ENCODE peak calls at places on chromosome 1, in five cellular contexts. V is posterior vena cava, Z is Right ventricle myocardium superior, W is endodermal cell, B is brain microvascular endothelial cell. N is an unnamed sample.

GRCh38 chr1:186977266-186977957 is 148.7 kb downstream of the PLA2G4A start:
- DNase-seq in V (no peak), Z (no peak), W (no peak), B (no peak), N (no peak)

GRCh38 chr1:238832106-238832505 is 554.3 kb upstream of the CHRM3 start:
- DNase-seq in V (no peak), Z (no peak), W (no peak), B (no peak), N (no peak)

GRCh38 chr1:200118779-200119505 is 91.4 kb downstream of the NR5A2 start:
- DNase-seq in V (no peak), Z (no peak), W (no peak), B (no peak), N (no peak)

GRCh38 chr1:81547912-81548303 is 252.8 kb upstream of the ADGRL2 start:
- DNase-seq in V (no peak), Z (no peak), W (no peak), B (no peak), N (no peak)

GRCh38 chr1:16944038-16944437 is 22.3 kb downstream of the CROCC start:
- DNase-seq in V (no peak), Z (no peak), W (no peak), B (no peak), N (no peak)

GRCh38 chr1:230536641-230537155 is 105.6 kb upstream of the COG2 start:
- DNase-seq in V (no peak), Z (no peak), W (no peak), B (no peak), N (no peak)

GRCh38 chr1:153532769-153533599 is 2.8 kb downstream of the S100A6 start:
- DNase-seq in V (peak), Z (peak), W (peak), B (peak), N (peak)

GRCh38 chr1:169925505-169926482 is 32.1 kb upstream of the SCYL3 start:
- DNase-seq in V (no peak), Z (no peak), W (no peak), B (no peak), N (no peak)

GRCh38 chr1:11324562-11324961 is 51.6 kb downstream of the UBIAD1 start:
- DNase-seq in V (no peak), Z (no peak), W (peak), B (no peak), N (no peak)

GRCh38 chr1:43008425-43009108 is 49.9 kb upstream of the SLC2A1 start:
- DNase-seq in V (no peak), Z (no peak), W (peak), B (no peak), N (no peak)

GRCh38 chr1:2983319-2983705 is 38.0 kb upstream of the ACTRT2 start:
- DNase-seq in V (no peak), Z (peak), W (no peak), B (no peak), N (no peak)

GRCh38 chr1:46342084-46342656 is 1.6 kb downstream of the NSUN4 start:
- DNase-seq in V (no peak), Z (no peak), W (peak), B (peak), N (peak)

GRCh38 chr1:201013991-201014815 is 9.3 kb downstream of the KIF21B start:
- DNase-seq in V (peak), Z (no peak), W (peak), B (no peak), N (no peak)

GRCh38 chr1:19294638-19295037 is 6.1 kb upstream of the AKR7A3 start:
- DNase-seq in V (no peak), Z (no peak), W (no peak), B (no peak), N (no peak)

GRCh38 chr1:12544992-12545391 is 73.0 kb downstream of the DHRS3 start:
- DNase-seq in V (peak), Z (no peak), W (no peak), B (no peak), N (no peak)

GRCh38 chr1:110675060-110675791 is 486 bp upstream of the KCNA3 start:
- DNase-seq in V (peak), Z (no peak), W (peak), B (no peak), N (no peak)

GRCh38 chr1:180234369-180235076 is 4.5 kb downstream of the LHX4 start:
- DNase-seq in V (no peak), Z (no peak), W (peak), B (no peak), N (no peak)

GRCh38 chr1:244674446-244674845 is 21.5 kb downstream of the DESI2 start:
- DNase-seq in V (no peak), Z (no peak), W (no peak), B (peak), N (no peak)

GRCh38 chr1:108532730-108533129 is 27.2 kb upstream of the EEIG2 start:
- DNase-seq in V (no peak), Z (no peak), W (no peak), B (no peak), N (no peak)

GRCh38 chr1:234600418-234601216 is 9.4 kb downstream of the IRF2BP2 start:
- DNase-seq in V (no peak), Z (peak), W (no peak), B (no peak), N (peak)

GRCh38 chr1:29195875-29196274 is 14.2 kb upstream of the SRSF4 start:
- DNase-seq in V (no peak), Z (no peak), W (no peak), B (no peak), N (no peak)